ENCODE peak calls at places on chromosomes 1 and 21, in five cellular contexts. One of them, this sample, is unnamed.
A peak's percentile ranks its signal among the peaks of the same experiment; 100 is the strongest.

GRCh38 chr1:7224644-7225043 is 439.4 kb downstream of the CAMTA1 start:
- DNase-seq in Peyer's patch: no peak
- DNase-seq in ovary: no peak
- DNase-seq in sigmoid colon: no peak
- DNase-seq in esophagus squamous epithelium: no peak
- DNase-seq in this sample: no peak

GRCh38 chr1:97063532-97063931 is 341.9 kb downstream of the PTBP2 start:
- DNase-seq in Peyer's patch: no peak
- DNase-seq in ovary: no peak
- DNase-seq in sigmoid colon: no peak
- DNase-seq in esophagus squamous epithelium: no peak
- DNase-seq in this sample: no peak

GRCh38 chr1:211738709-211739301 is 63.4 kb upstream of the NEK2 start:
- DNase-seq in Peyer's patch: no peak
- DNase-seq in ovary: no peak
- DNase-seq in sigmoid colon: no peak
- DNase-seq in esophagus squamous epithelium: no peak
- DNase-seq in this sample: no peak

GRCh38 chr1:162561616-162562451 is at the start of gene UAP1:
- DNase-seq in Peyer's patch: peak; percentile 67
- DNase-seq in ovary: peak; percentile 54
- DNase-seq in sigmoid colon: peak; percentile 81
- DNase-seq in esophagus squamous epithelium: no peak
- DNase-seq in this sample: peak; percentile 31

GRCh38 chr1:29655945-29656866 is 419.9 kb downstream of the PTPRU start:
- DNase-seq in Peyer's patch: no peak
- DNase-seq in ovary: no peak
- DNase-seq in sigmoid colon: no peak
- DNase-seq in esophagus squamous epithelium: no peak
- DNase-seq in this sample: no peak

GRCh38 chr1:248804771-248805681 is 20.7 kb downstream of the SH3BP5L start:
- DNase-seq in Peyer's patch: peak; percentile 78
- DNase-seq in ovary: no peak
- DNase-seq in sigmoid colon: no peak
- DNase-seq in esophagus squamous epithelium: no peak
- DNase-seq in this sample: peak; percentile 48

GRCh38 chr1:18069903-18070302 is 37.7 kb upstream of the IGSF21 start:
- DNase-seq in Peyer's patch: no peak
- DNase-seq in ovary: no peak
- DNase-seq in sigmoid colon: no peak
- DNase-seq in esophagus squamous epithelium: no peak
- DNase-seq in this sample: no peak

GRCh38 chr1:155320661-155321576 is at the start of gene RUSC1:
- DNase-seq in Peyer's patch: peak; percentile 90
- DNase-seq in ovary: peak; percentile 83
- DNase-seq in sigmoid colon: peak; percentile 93
- DNase-seq in esophagus squamous epithelium: no peak
- DNase-seq in this sample: no peak

GRCh38 chr1:45913925-45914501 is 110.6 kb downstream of the MAST2 start:
- DNase-seq in Peyer's patch: no peak
- DNase-seq in ovary: no peak
- DNase-seq in sigmoid colon: no peak
- DNase-seq in esophagus squamous epithelium: no peak
- DNase-seq in this sample: no peak

GRCh38 chr1:192108143-192108542 is 50.1 kb upstream of the RGS18 start:
- DNase-seq in Peyer's patch: no peak
- DNase-seq in ovary: no peak
- DNase-seq in sigmoid colon: no peak
- DNase-seq in esophagus squamous epithelium: no peak
- DNase-seq in this sample: no peak

GRCh38 chr1:227951624-227952373 is 4.1 kb upstream of the WNT9A start:
- DNase-seq in Peyer's patch: peak; percentile 30
- DNase-seq in ovary: no peak
- DNase-seq in sigmoid colon: peak; percentile 46
- DNase-seq in esophagus squamous epithelium: no peak
- DNase-seq in this sample: peak; percentile 14

GRCh38 chr1:243642936-243643335 is 207.1 kb downstream of the AKT3 start:
- DNase-seq in Peyer's patch: no peak
- DNase-seq in ovary: no peak
- DNase-seq in sigmoid colon: no peak
- DNase-seq in esophagus squamous epithelium: no peak
- DNase-seq in this sample: no peak

GRCh38 chr21:37751268-37751975 is 164.8 kb downstream of the KCNJ6 start:
- DNase-seq in Peyer's patch: no peak
- DNase-seq in ovary: no peak
- DNase-seq in sigmoid colon: no peak
- DNase-seq in esophagus squamous epithelium: no peak
- DNase-seq in this sample: no peak

GRCh38 chr1:156618853-156619581 is at the start of gene HAPLN2:
- DNase-seq in Peyer's patch: no peak
- DNase-seq in ovary: no peak
- DNase-seq in sigmoid colon: no peak
- DNase-seq in esophagus squamous epithelium: no peak
- DNase-seq in this sample: no peak

GRCh38 chr1:9691108-9691445 is 39.5 kb downstream of the PIK3CD start:
- DNase-seq in Peyer's patch: no peak
- DNase-seq in ovary: no peak
- DNase-seq in sigmoid colon: no peak
- DNase-seq in esophagus squamous epithelium: no peak
- DNase-seq in this sample: no peak

GRCh38 chr1:906532-907420 is 16.9 kb upstream of the SAMD11 start:
- DNase-seq in Peyer's patch: peak; percentile 77
- DNase-seq in ovary: peak; percentile 19
- DNase-seq in sigmoid colon: peak; percentile 71
- DNase-seq in esophagus squamous epithelium: no peak
- DNase-seq in this sample: peak; percentile 46

GRCh38 chr1:44120398-44120949 is 1.9 kb downstream of the KLF17 start:
- DNase-seq in Peyer's patch: no peak
- DNase-seq in ovary: no peak
- DNase-seq in sigmoid colon: no peak
- DNase-seq in esophagus squamous epithelium: no peak
- DNase-seq in this sample: no peak

GRCh38 chr1:30508651-30509050 is 214.7 kb downstream of the MATN1 start:
- DNase-seq in Peyer's patch: no peak
- DNase-seq in ovary: no peak
- DNase-seq in sigmoid colon: no peak
- DNase-seq in esophagus squamous epithelium: no peak
- DNase-seq in this sample: no peak

GRCh38 chr1:234887026-234887910 is 241.4 kb downstream of the TOMM20 start:
- DNase-seq in Peyer's patch: no peak
- DNase-seq in ovary: peak; percentile 51
- DNase-seq in sigmoid colon: peak; percentile 86
- DNase-seq in esophagus squamous epithelium: no peak
- DNase-seq in this sample: no peak

GRCh38 chr1:160481979-160482596 is 41.0 kb downstream of the SLAMF6 start:
- DNase-seq in Peyer's patch: no peak
- DNase-seq in ovary: no peak
- DNase-seq in sigmoid colon: no peak
- DNase-seq in esophagus squamous epithelium: no peak
- DNase-seq in this sample: no peak

GRCh38 chr1:76292418-76293184 is 218.1 kb downstream of the ST6GALNAC3 start:
- DNase-seq in Peyer's patch: no peak
- DNase-seq in ovary: no peak
- DNase-seq in sigmoid colon: no peak
- DNase-seq in esophagus squamous epithelium: no peak
- DNase-seq in this sample: no peak

GRCh38 chr1:55057956-55058298 is 18.6 kb downstream of the PCSK9 start:
- DNase-seq in Peyer's patch: no peak
- DNase-seq in ovary: no peak
- DNase-seq in sigmoid colon: no peak
- DNase-seq in esophagus squamous epithelium: no peak
- DNase-seq in this sample: no peak

GRCh38 chr1:206590025-206590834 is 22.0 kb downstream of the EIF2D start:
- DNase-seq in Peyer's patch: no peak
- DNase-seq in ovary: no peak
- DNase-seq in sigmoid colon: no peak
- DNase-seq in esophagus squamous epithelium: no peak
- DNase-seq in this sample: no peak

GRCh38 chr1:61452354-61452990 is 272.5 kb downstream of the TM2D1 start:
- DNase-seq in Peyer's patch: no peak
- DNase-seq in ovary: no peak
- DNase-seq in sigmoid colon: no peak
- DNase-seq in esophagus squamous epithelium: no peak
- DNase-seq in this sample: no peak

GRCh38 chr1:154344977-154345837 is 19.9 kb downstream of the ATP8B2 start:
- DNase-seq in Peyer's patch: peak; percentile 58
- DNase-seq in ovary: no peak
- DNase-seq in sigmoid colon: no peak
- DNase-seq in esophagus squamous epithelium: no peak
- DNase-seq in this sample: no peak

GRCh38 chr1:117267232-117267774 is 56.6 kb upstream of the VTCN1 start:
- DNase-seq in Peyer's patch: no peak
- DNase-seq in ovary: no peak
- DNase-seq in sigmoid colon: no peak
- DNase-seq in esophagus squamous epithelium: no peak
- DNase-seq in this sample: no peak

GRCh38 chr1:38138498-38139233 is 92.1 kb upstream of the POU3F1 start:
- DNase-seq in Peyer's patch: no peak
- DNase-seq in ovary: peak; percentile 45
- DNase-seq in sigmoid colon: peak; percentile 91
- DNase-seq in esophagus squamous epithelium: no peak
- DNase-seq in this sample: no peak

DNA sequence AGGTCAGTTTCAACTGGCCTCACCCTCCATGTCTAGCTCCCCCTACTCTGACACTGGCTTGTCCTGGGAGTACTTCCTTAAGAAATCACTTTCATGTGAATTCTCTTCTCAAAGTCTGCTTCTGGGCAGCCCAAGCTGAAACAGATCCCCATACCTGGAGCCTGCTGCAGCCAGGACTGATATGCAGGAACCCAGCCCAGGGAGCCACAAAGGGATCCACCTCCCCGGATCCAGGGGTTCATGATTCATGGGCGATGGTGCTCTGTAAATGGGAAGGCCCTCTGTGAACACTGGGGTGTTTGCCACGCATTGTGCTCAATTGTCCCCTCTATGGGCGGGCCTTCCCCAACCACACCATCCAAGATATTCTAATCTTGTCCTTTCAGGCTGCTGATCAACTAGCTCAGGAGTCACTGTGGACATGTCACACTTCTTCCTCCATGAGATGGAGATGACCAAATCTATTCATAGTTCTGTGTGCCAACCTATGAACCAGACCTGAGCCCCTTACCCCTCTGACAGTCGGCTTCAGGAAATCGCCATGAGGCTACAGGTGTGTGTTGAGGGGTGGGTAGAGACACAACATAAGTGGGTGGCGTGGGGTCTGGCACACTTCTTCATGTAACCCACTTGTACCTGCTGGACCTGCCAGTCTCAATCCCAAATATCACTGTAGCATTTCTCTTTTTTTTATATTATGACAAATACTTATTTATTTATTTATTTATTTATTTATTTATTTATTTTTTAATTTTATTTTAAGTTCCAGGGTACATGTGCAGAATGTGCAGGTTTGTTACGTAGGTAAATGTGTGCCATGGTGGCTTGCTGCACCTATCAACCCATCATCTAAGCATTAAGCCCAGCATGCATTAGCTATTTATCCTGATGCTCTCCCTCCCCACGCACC is 41.8 kb downstream of the RUNX3 start:
- DNase-seq in Peyer's patch: peak; percentile 31
- DNase-seq in ovary: peak; percentile 2
- DNase-seq in sigmoid colon: peak; percentile 47
- DNase-seq in esophagus squamous epithelium: no peak
- DNase-seq in this sample: no peak
- TF ChIP-seq POLR2A in Peyer's patch: no peak
- TF ChIP-seq POLR2A in ovary: no peak
- TF ChIP-seq POLR2A in sigmoid colon: no peak
- TF ChIP-seq POLR2A in esophagus squamous epithelium: no peak
- TF ChIP-seq POLR2A in this sample: no peak

GRCh38 chr1:197902454-197903195 is at the start of gene C1orf53:
- DNase-seq in Peyer's patch: peak; percentile 93
- DNase-seq in ovary: peak; percentile 83
- DNase-seq in sigmoid colon: peak; percentile 88
- DNase-seq in esophagus squamous epithelium: no peak
- DNase-seq in this sample: peak; percentile 86
- TF ChIP-seq POLR2A in Peyer's patch: peak; percentile 39
- TF ChIP-seq POLR2A in ovary: peak; percentile 36
- TF ChIP-seq POLR2A in sigmoid colon: no peak
- TF ChIP-seq POLR2A in esophagus squamous epithelium: peak; percentile 25
- TF ChIP-seq POLR2A in this sample: peak; percentile 69

GRCh38 chr1:112618721-112619517 is at the start of gene ST7L:
- DNase-seq in Peyer's patch: peak; percentile 82
- DNase-seq in ovary: peak; percentile 74
- DNase-seq in sigmoid colon: peak; percentile 85
- DNase-seq in esophagus squamous epithelium: peak; percentile 9
- DNase-seq in this sample: no peak

GRCh38 chr1:112625696-112626095 is 6.1 kb downstream of the CAPZA1 start:
- DNase-seq in Peyer's patch: no peak
- DNase-seq in ovary: peak; percentile 27
- DNase-seq in sigmoid colon: no peak
- DNase-seq in esophagus squamous epithelium: no peak
- DNase-seq in this sample: no peak

GRCh38 chr1:112614460-112615065 is 4.4 kb downstream of the ST7L start:
- DNase-seq in Peyer's patch: no peak
- DNase-seq in ovary: no peak
- DNase-seq in sigmoid colon: no peak
- DNase-seq in esophagus squamous epithelium: no peak
- DNase-seq in this sample: no peak

GRCh38 chr1:112618114-112618720 is 724 bp downstream of the ST7L start:
- DNase-seq in Peyer's patch: no peak
- DNase-seq in ovary: no peak
- DNase-seq in sigmoid colon: no peak
- DNase-seq in esophagus squamous epithelium: no peak
- DNase-seq in this sample: no peak

GRCh38 chr1:112619518-112620458 is at the start of gene CAPZA1:
- DNase-seq in Peyer's patch: peak; percentile 93
- DNase-seq in ovary: peak; percentile 90
- DNase-seq in sigmoid colon: peak; percentile 96
- DNase-seq in esophagus squamous epithelium: peak; percentile 62
- DNase-seq in this sample: peak; percentile 69
- TF ChIP-seq POLR2A in Peyer's patch: peak; percentile 92
- TF ChIP-seq POLR2A in ovary: peak; percentile 88
- TF ChIP-seq POLR2A in sigmoid colon: peak; percentile 86
- TF ChIP-seq POLR2A in esophagus squamous epithelium: peak; percentile 96
- TF ChIP-seq POLR2A in this sample: peak; percentile 94

GRCh38 chr1:109105881-109106280 is 8.0 kb upstream of the ELAPOR1 start:
- DNase-seq in Peyer's patch: no peak
- DNase-seq in ovary: no peak
- DNase-seq in sigmoid colon: no peak
- DNase-seq in esophagus squamous epithelium: no peak
- DNase-seq in this sample: no peak

GRCh38 chr1:109107785-109108184 is 6.1 kb upstream of the ELAPOR1 start:
- DNase-seq in Peyer's patch: no peak
- DNase-seq in ovary: no peak
- DNase-seq in sigmoid colon: no peak
- DNase-seq in esophagus squamous epithelium: no peak
- DNase-seq in this sample: no peak

GRCh38 chr1:109109906-109110305 is 4.0 kb upstream of the ELAPOR1 start:
- DNase-seq in Peyer's patch: no peak
- DNase-seq in ovary: no peak
- DNase-seq in sigmoid colon: no peak
- DNase-seq in esophagus squamous epithelium: no peak
- DNase-seq in this sample: no peak

GRCh38 chr1:109099871-109100757 is 9.6 kb downstream of the TMEM167B start:
- DNase-seq in Peyer's patch: peak; percentile 94
- DNase-seq in ovary: peak; percentile 98
- DNase-seq in sigmoid colon: peak; percentile 99
- DNase-seq in esophagus squamous epithelium: peak; percentile 92
- DNase-seq in this sample: peak; percentile 92

GRCh38 chr1:109104364-109105151 is 9.4 kb upstream of the ELAPOR1 start:
- DNase-seq in Peyer's patch: no peak
- DNase-seq in ovary: no peak
- DNase-seq in sigmoid colon: no peak
- DNase-seq in esophagus squamous epithelium: no peak
- DNase-seq in this sample: no peak
- TF ChIP-seq POLR2A in Peyer's patch: no peak
- TF ChIP-seq POLR2A in ovary: no peak
- TF ChIP-seq POLR2A in sigmoid colon: no peak
- TF ChIP-seq POLR2A in esophagus squamous epithelium: no peak
- TF ChIP-seq POLR2A in this sample: no peak